ENCODE peak calls at places on chromosomes 12 and 14, in six cellular contexts. V is NCI-H2107; D is effector CD8-positive, alpha-beta T cell; O is BJ; L is stimulated activated CD4-positive, alpha-beta T cell treated with anti-CD3 and anti-CD28 coated beads, Interleukin-12 subunit alpha, Interleukin-12 subunit beta, amount 100 ng/mL, for 4 hours; W is A673. C is an unnamed sample.

GRCh38 chr12:109741286-109741969 is 27.8 kb downstream of the FAM222A start:
- DNase-seq in V (no peak), D (no peak), O (no peak), L (no peak), W (no peak), C (no peak)

GRCh38 chr12:15708396-15709070 is 80.7 kb downstream of the EPS8 start:
- DNase-seq in V (no peak), D (no peak), O (no peak), L (no peak), W (no peak), C (no peak)

GRCh38 chr12:81170072-81170471 is 92.2 kb downstream of the ACSS3 start:
- DNase-seq in V (no peak), D (no peak), O (peak), L (no peak), W (no peak), C (no peak)

GRCh38 chr12:5910790-5911548 is 34.1 kb downstream of the ANO2 start:
- DNase-seq in V (no peak), D (no peak), O (no peak), L (no peak), W (no peak), C (no peak)

GRCh38 chr14:51972566-51972965 is 16.8 kb upstream of the RTRAF start:
- DNase-seq in V (no peak), D (no peak), O (no peak), L (no peak), W (no peak), C (no peak)

GRCh38 chr12:54220092-54220557 is 31.3 kb upstream of the SMUG1 start:
- DNase-seq in V (peak), D (peak), O (peak), L (peak), W (peak), C (peak)

GRCh38 chr12:1562813-1563412 is 31.5 kb downstream of the FBXL14 start:
- DNase-seq in V (no peak), D (no peak), O (no peak), L (no peak), W (no peak), C (no peak)

GRCh38 chr14:91373591-91374245 is 43.9 kb downstream of the CCDC88C start:
- DNase-seq in V (no peak), D (no peak), O (no peak), L (peak), W (peak), C (no peak)

GRCh38 chr12:52454411-52455201 is 2.7 kb upstream of the KRT6B start:
- DNase-seq in V (no peak), D (no peak), O (no peak), L (no peak), W (no peak), C (no peak)

GRCh38 chr14:92459479-92460421 is 53.8 kb upstream of the RIN3 start:
- DNase-seq in V (no peak), D (no peak), O (no peak), L (no peak), W (no peak), C (no peak)

GRCh38 chr14:63432228-63432627 is 110.9 kb downstream of the PPP2R5E start:
- DNase-seq in V (no peak), D (no peak), O (no peak), L (no peak), W (no peak), C (no peak)

GRCh38 chr14:51020024-51020710 is 74.7 kb downstream of the TRIM9 start:
- DNase-seq in V (peak), D (no peak), O (no peak), L (no peak), W (no peak), C (no peak)

GRCh38 chr12:107607464-107608392 is 77.9 kb upstream of the PWP1 start:
- DNase-seq in V (peak), D (peak), O (no peak), L (peak), W (peak), C (peak)

GRCh38 chr12:45914090-45914489 is 76.3 kb downstream of the SCAF11 start:
- DNase-seq in V (no peak), D (no peak), O (peak), L (no peak), W (peak), C (no peak)

GRCh38 chr12:53770281-53770680 is 18.5 kb upstream of the CISTR start:
- DNase-seq in V (no peak), D (no peak), O (peak), L (no peak), W (no peak), C (no peak)

GRCh38 chr14:94680498-94681288 is 68.5 kb downstream of the SERPINA3 start:
- DNase-seq in V (no peak), D (no peak), O (no peak), L (no peak), W (no peak), C (no peak)

GRCh38 chr12:111283986-111284385 is 84.9 kb downstream of the PHETA1 start:
- DNase-seq in V (no peak), D (no peak), O (no peak), L (no peak), W (no peak), C (no peak)

GRCh38 chr14:76922092-76922491 is 95.9 kb downstream of the LRRC74A start:
- DNase-seq in V (no peak), D (no peak), O (no peak), L (no peak), W (no peak), C (no peak)

GRCh38 chr14:74048291-74048690 is 29.1 kb downstream of the BBOF1 start:
- DNase-seq in V (no peak), D (no peak), O (no peak), L (no peak), W (no peak), C (no peak)

GRCh38 chr12:105214670-105215375 is 21.2 kb downstream of the APPL2 start:
- DNase-seq in V (no peak), D (no peak), O (no peak), L (no peak), W (no peak), C (no peak)

GRCh38 chr12:2337031-2338010 is 284.5 kb downstream of the CACNA1C start:
- DNase-seq in V (no peak), D (no peak), O (no peak), L (no peak), W (no peak), C (no peak)

GRCh38 chr12:93979189-93979588 is 169.2 kb upstream of the PLXNC1 start:
- DNase-seq in V (no peak), D (no peak), O (no peak), L (no peak), W (no peak), C (no peak)

GRCh38 chr14:68813318-68813838 is 20.5 kb upstream of the ZFP36L1 start:
- DNase-seq in V (no peak), D (no peak), O (no peak), L (no peak), W (no peak), C (no peak)

GRCh38 chr12:955923-956322 is 6.4 kb upstream of the RAD52 start:
- DNase-seq in V (no peak), D (no peak), O (no peak), L (no peak), W (no peak), C (no peak)

GRCh38 chr14:23299558-23299957 is 3.1 kb downstream of the PPP1R3E start:
- DNase-seq in V (no peak), D (no peak), O (no peak), L (no peak), W (peak), C (no peak)

GRCh38 chr12:55467836-55468235 is 2.1 kb downstream of the OR6C70 start:
- DNase-seq in V (no peak), D (no peak), O (no peak), L (no peak), W (no peak), C (no peak)

GRCh38 chr12:57897296-57897974 is 43.9 kb upstream of the ATP23 start:
- DNase-seq in V (no peak), D (no peak), O (no peak), L (no peak), W (no peak), C (no peak)

GRCh38 chr14:85580536-85581165 is 50.7 kb downstream of the FLRT2 start:
- DNase-seq in V (no peak), D (no peak), O (no peak), L (no peak), W (no peak), C (no peak)

GRCh38 chr12:104603545-104603973 is 146.8 kb downstream of the CHST11 start:
- DNase-seq in V (no peak), D (no peak), O (no peak), L (no peak), W (no peak), C (no peak)

GRCh38 chr12:121295746-121296617 is 527 bp downstream of the CAMKK2 start:
- DNase-seq in V (no peak), D (no peak), O (no peak), L (peak), W (peak), C (no peak)

GRCh38 chr12:47687636-47688035 is 18.2 kb downstream of the RPAP3 start:
- DNase-seq in V (no peak), D (no peak), O (no peak), L (no peak), W (no peak), C (no peak)

GRCh38 chr12:69880566-69880965 is 55.5 kb downstream of the MYRFL start:
- DNase-seq in V (no peak), D (no peak), O (no peak), L (no peak), W (peak), C (no peak)

GRCh38 chr14:89814126-89814525 is 140.4 kb downstream of the EFCAB11 start:
- DNase-seq in V (no peak), D (no peak), O (no peak), L (no peak), W (no peak), C (no peak)

GRCh38 chr12:389138-390096 is at the start of gene KDM5A:
- DNase-seq in V (no peak), D (no peak), O (peak), L (peak), W (peak), C (peak)

GRCh38 chr12:124829008-124829707 is 34.5 kb downstream of the SCARB1 start:
- DNase-seq in V (no peak), D (no peak), O (peak), L (no peak), W (peak), C (no peak)

GRCh38 chr12:62438098-62438692 is 28.4 kb upstream of the MON2 start:
- DNase-seq in V (no peak), D (peak), O (no peak), L (peak), W (peak), C (peak)

GRCh38 chr14:67665886-67666285 is 8.5 kb downstream of the VTI1B start:
- DNase-seq in V (no peak), D (no peak), O (no peak), L (no peak), W (no peak), C (no peak)

GRCh38 chr12:108119126-108119973 is 9.7 kb upstream of the WSCD2 start:
- DNase-seq in V (no peak), D (no peak), O (no peak), L (no peak), W (no peak), C (no peak)

GRCh38 chr14:42893183-42893582 is 1286.5 kb downstream of the LRFN5 start:
- DNase-seq in V (no peak), D (no peak), O (no peak), L (no peak), W (no peak), C (no peak)